ENCODE peak calls at places on chromosomes 5 and 9, in six cellular contexts. N is CD8-positive, alpha-beta memory T cell; Y is Calu3; S is AG09309; X is activated naive CD4-positive, alpha-beta T cell; C is anterior cingulate cortex. W is an unnamed sample.

GRCh38 chr5:151183451-151184245 is 26.1 kb upstream of the ANXA6 start:
- DNase-seq in S (no peak), Y (no peak), N (no peak), C (no peak), X (no peak), W (no peak)

GRCh38 chr9:95511952-95512750 is 4.6 kb downstream of the PTCH1 start:
- DNase-seq in N (peak), X (no peak), S (no peak), Y (no peak), C (no peak), W (peak)

GRCh38 chr5:157225463-157226422 is 40.2 kb upstream of the CYFIP2 start:
- DNase-seq in Y (no peak), C (no peak), S (no peak), X (no peak), N (no peak), W (no peak)

GRCh38 chr9:3526903-3527652 is 1.3 kb upstream of the RFX3 start:
- DNase-seq in Y (peak), S (no peak), C (no peak), N (no peak), X (no peak), W (no peak)

GRCh38 chr5:33074548-33074947 is 363.4 kb downstream of the NPR3 start:
- DNase-seq in C (no peak), X (no peak), S (no peak), Y (no peak), N (no peak), W (no peak)

GRCh38 chr9:73200694-73201432 is 49.2 kb downstream of the ANXA1 start:
- DNase-seq in X (no peak), S (no peak), C (no peak), N (peak), Y (no peak), W (no peak)

GRCh38 chr9:136960938-136961275 is 8.8 kb downstream of the LCN12 start:
- DNase-seq in S (no peak), N (no peak), Y (no peak), X (no peak), C (no peak), W (no peak)

GRCh38 chr9:132116583-132116982 is 36.9 kb upstream of the MED27 start:
- DNase-seq in X (no peak), S (no peak), N (no peak), Y (no peak), C (no peak), W (no peak)

GRCh38 chr9:108272350-108272899 is 583.4 kb downstream of the ACTL7B start:
- DNase-seq in X (no peak), Y (peak), S (no peak), C (peak), N (no peak), W (peak)

GRCh38 chr5:60959156-60959555 is 14.2 kb downstream of the NDUFAF2 start:
- DNase-seq in X (no peak), C (no peak), S (no peak), N (no peak), Y (no peak), W (no peak)

GRCh38 chr9:127102788-127103187 is 19.6 kb downstream of the ANGPTL2 start:
- DNase-seq in X (no peak), Y (no peak), C (no peak), S (no peak), N (no peak), W (no peak)

GRCh38 chr9:19201899-19202891 is 28.3 kb upstream of the DENND4C start:
- DNase-seq in X (no peak), Y (no peak), N (no peak), C (no peak), S (no peak), W (no peak)